ENCODE peak calls at places on chromosomes 1 and 21, in eight cellular contexts. R is HuH-7.5, M is SJSA1, G is MM.1S, O is lung, Q is endothelial cell, D is PC-9, P is anterior cingulate cortex. B is an unnamed sample.

GRCh38 chr1:67816506-67816905 is 16.8 kb downstream of the GNG12 start:
- DNase-seq in R (no peak), M (no peak), G (no peak), O (no peak), Q (no peak), D (no peak), P (no peak), B (no peak)

GRCh38 chr1:93619507-93620168 is 62.0 kb downstream of the BCAR3 start:
- DNase-seq in R (no peak), M (no peak), G (no peak), O (no peak), Q (no peak), D (no peak), P (no peak), B (no peak)

GRCh38 chr1:94265931-94266330 is 28.5 kb upstream of the ARHGAP29 start:
- DNase-seq in R (no peak), M (no peak), G (no peak), O (no peak), Q (no peak), D (peak; percentile 72), P (no peak), B (no peak)

GRCh38 chr1:178784131-178784536 is 59.1 kb downstream of the RALGPS2 start:
- DNase-seq in R (no peak), M (no peak), G (peak; percentile 23), O (no peak), Q (no peak), D (no peak), P (no peak), B (no peak)

GRCh38 chr21:32494946-32495703 is 82.6 kb downstream of the EVA1C start:
- DNase-seq in R (no peak), M (peak; percentile 56), G (no peak), O (no peak), Q (no peak), D (peak; percentile 58), P (no peak), B (no peak)

GRCh38 chr1:193322218-193322617 is 135.8 kb upstream of the B3GALT2 start:
- DNase-seq in R (no peak), M (peak; percentile 69), G (no peak), O (no peak), Q (no peak), D (peak; percentile 48), P (no peak), B (peak; percentile 22)

GRCh38 chr1:237084399-237085077 is 42.6 kb downstream of the RYR2 start:
- DNase-seq in R (no peak), M (no peak), G (no peak), O (no peak), Q (no peak), D (no peak), P (no peak), B (no peak)

GRCh38 chr1:233496940-233497456 is 116.9 kb upstream of the KCNK1 start:
- DNase-seq in R (no peak), M (no peak), G (no peak), O (no peak), Q (no peak), D (no peak), P (no peak), B (no peak)

GRCh38 chr21:44734026-44734745 is 22.8 kb upstream of the TSPEAR start:
- DNase-seq in R (no peak), M (no peak), G (no peak), O (no peak), Q (no peak), D (no peak), P (no peak), B (no peak)

GRCh38 chr1:198201956-198202784 is 45.4 kb downstream of the NEK7 start:
- DNase-seq in R (no peak), M (no peak), G (peak; percentile 14), O (no peak), Q (no peak), D (no peak), P (no peak), B (no peak)